ENCODE peak calls at places on chromosomes 12 and 14, in six cellular contexts. One of them, this sample, is unnamed. For H3K4me1, the result is how much of the 10 kb centered on the place peaks cover.

GRCh38 chr14:101104485-101104884 is 201.0 kb upstream of the RTL1 start:
- DNase-seq in IMR-90: no peak
- DNase-seq in psoas muscle: no peak
- DNase-seq in right lobe of liver: no peak
- DNase-seq in esophagus muscularis mucosa: peak
- DNase-seq in K562: no peak
- DNase-seq in this sample: no peak

GRCh38 chr12:118748478-118749380 is 232.6 kb upstream of the SRRM4 start:
- DNase-seq in IMR-90: no peak
- DNase-seq in psoas muscle: no peak
- DNase-seq in right lobe of liver: no peak
- DNase-seq in esophagus muscularis mucosa: no peak
- DNase-seq in K562: no peak
- DNase-seq in this sample: no peak

GRCh38 chr12:100672075-100672592 is 98.7 kb downstream of the GAS2L3 start:
- DNase-seq in IMR-90: no peak
- DNase-seq in psoas muscle: peak
- DNase-seq in right lobe of liver: no peak
- DNase-seq in esophagus muscularis mucosa: no peak
- DNase-seq in K562: peak
- DNase-seq in this sample: peak

GRCh38 chr12:31317471-31318397 is 8.2 kb downstream of the SINHCAF start:
- DNase-seq in IMR-90: no peak
- DNase-seq in psoas muscle: no peak
- DNase-seq in right lobe of liver: no peak
- DNase-seq in esophagus muscularis mucosa: no peak
- DNase-seq in K562: no peak
- DNase-seq in this sample: no peak

GRCh38 chr12:28215021-28215420 is 24.8 kb downstream of the CCDC91 start:
- DNase-seq in IMR-90: no peak
- DNase-seq in psoas muscle: no peak
- DNase-seq in right lobe of liver: no peak
- DNase-seq in esophagus muscularis mucosa: no peak
- DNase-seq in K562: no peak
- DNase-seq in this sample: no peak

GRCh38 chr12:125645724-125646123 is 580.5 kb downstream of the AACS start:
- DNase-seq in IMR-90: no peak
- DNase-seq in psoas muscle: no peak
- DNase-seq in right lobe of liver: no peak
- DNase-seq in esophagus muscularis mucosa: no peak
- DNase-seq in K562: no peak
- DNase-seq in this sample: no peak

GRCh38 chr12:9114946-9115345 is 773 bp downstream of the A2M start:
- DNase-seq in IMR-90: no peak
- DNase-seq in psoas muscle: no peak
- DNase-seq in right lobe of liver: no peak
- DNase-seq in esophagus muscularis mucosa: no peak
- DNase-seq in K562: no peak
- DNase-seq in this sample: no peak

GRCh38 chr12:132277961-132278360 is 51.4 kb downstream of the GALNT9 start:
- DNase-seq in IMR-90: no peak
- DNase-seq in psoas muscle: no peak
- DNase-seq in right lobe of liver: peak
- DNase-seq in esophagus muscularis mucosa: no peak
- DNase-seq in K562: no peak
- DNase-seq in this sample: no peak

GRCh38 chr14:73254247-73255004 is 17.1 kb downstream of the PAPLN start:
- DNase-seq in IMR-90: no peak
- DNase-seq in psoas muscle: peak
- DNase-seq in right lobe of liver: peak
- DNase-seq in esophagus muscularis mucosa: no peak
- DNase-seq in K562: no peak
- DNase-seq in this sample: no peak

GRCh38 chr14:96956464-96957239 is 159.5 kb downstream of the VRK1 start:
- DNase-seq in IMR-90: no peak
- DNase-seq in psoas muscle: no peak
- DNase-seq in right lobe of liver: no peak
- DNase-seq in esophagus muscularis mucosa: no peak
- DNase-seq in K562: no peak
- DNase-seq in this sample: no peak

GRCh38 chr14:80095623-80096022 is 115.7 kb downstream of the DIO2 start:
- DNase-seq in IMR-90: peak
- DNase-seq in psoas muscle: no peak
- DNase-seq in right lobe of liver: no peak
- DNase-seq in esophagus muscularis mucosa: no peak
- DNase-seq in K562: no peak
- DNase-seq in this sample: no peak

GRCh38 chr12:108578813-108579212 is 16.4 kb downstream of the ISCU start:
- DNase-seq in IMR-90: no peak
- DNase-seq in psoas muscle: no peak
- DNase-seq in right lobe of liver: no peak
- DNase-seq in esophagus muscularis mucosa: no peak
- DNase-seq in K562: no peak
- DNase-seq in this sample: no peak

GRCh38 chr12:92546259-92546825 is 156.4 kb upstream of the PLEKHG7 start:
- DNase-seq in IMR-90: no peak
- DNase-seq in psoas muscle: no peak
- DNase-seq in right lobe of liver: no peak
- DNase-seq in esophagus muscularis mucosa: no peak
- DNase-seq in K562: no peak
- DNase-seq in this sample: no peak

GRCh38 chr12:92543872-92544271 is 158.9 kb upstream of the PLEKHG7 start:
- DNase-seq in IMR-90: peak
- DNase-seq in psoas muscle: no peak
- DNase-seq in right lobe of liver: no peak
- DNase-seq in esophagus muscularis mucosa: no peak
- DNase-seq in K562: no peak
- DNase-seq in this sample: peak

GRCh38 chr12:92544321-92544720 is 158.5 kb upstream of the PLEKHG7 start:
- DNase-seq in IMR-90: no peak
- DNase-seq in psoas muscle: no peak
- DNase-seq in right lobe of liver: no peak
- DNase-seq in esophagus muscularis mucosa: no peak
- DNase-seq in K562: no peak
- DNase-seq in this sample: no peak

GRCh38 chr12:92541024-92541423 is 161.8 kb upstream of the PLEKHG7 start:
- DNase-seq in IMR-90: no peak
- DNase-seq in psoas muscle: no peak
- DNase-seq in right lobe of liver: no peak
- DNase-seq in esophagus muscularis mucosa: no peak
- DNase-seq in K562: peak
- DNase-seq in this sample: no peak

DNA sequence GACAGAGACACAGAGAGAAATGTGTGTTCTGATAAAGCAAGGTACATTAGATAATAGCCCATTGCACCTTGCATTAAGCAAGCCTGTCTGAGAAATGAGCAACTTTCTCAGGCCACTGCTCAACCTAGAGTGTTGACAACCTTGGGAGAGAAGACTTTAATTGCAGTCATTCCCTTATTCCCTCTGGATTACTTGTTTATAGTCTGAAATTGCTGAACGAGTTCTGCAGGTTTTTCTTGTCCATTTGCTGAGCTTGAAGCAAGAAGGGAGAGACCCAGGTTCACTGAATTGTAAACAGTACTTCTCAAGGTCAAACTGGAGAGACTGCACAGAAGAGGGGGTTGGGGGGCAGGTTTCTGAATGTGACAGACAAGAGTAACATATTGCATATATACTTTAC is 159.4 kb upstream of the PLEKHG7 start:
- DNase-seq in IMR-90: no peak
- DNase-seq in psoas muscle: no peak
- DNase-seq in right lobe of liver: no peak
- DNase-seq in esophagus muscularis mucosa: no peak
- DNase-seq in K562: no peak
- DNase-seq in this sample: peak
- H3K4me1 ChIP-seq in IMR-90: under half
- H3K4me1 ChIP-seq in psoas muscle: under half
- H3K4me1 ChIP-seq in right lobe of liver: under half
- H3K4me1 ChIP-seq in esophagus muscularis mucosa: under half
- H3K4me1 ChIP-seq in K562: under half
- H3K4me1 ChIP-seq in this sample: under half

GRCh38 chr14:20631821-20632389 is 9.6 kb downstream of the OR6S1 start:
- DNase-seq in IMR-90: peak
- DNase-seq in psoas muscle: peak
- DNase-seq in right lobe of liver: peak
- DNase-seq in esophagus muscularis mucosa: no peak
- DNase-seq in K562: peak
- DNase-seq in this sample: peak

GRCh38 chr14:20631023-20631820 is 10.3 kb downstream of the OR6S1 start:
- DNase-seq in IMR-90: peak
- DNase-seq in psoas muscle: no peak
- DNase-seq in right lobe of liver: no peak
- DNase-seq in esophagus muscularis mucosa: no peak
- DNase-seq in K562: peak
- DNase-seq in this sample: peak

GRCh38 chr14:20632448-20632830 is 9.1 kb downstream of the OR6S1 start:
- DNase-seq in IMR-90: no peak
- DNase-seq in psoas muscle: no peak
- DNase-seq in right lobe of liver: no peak
- DNase-seq in esophagus muscularis mucosa: no peak
- DNase-seq in K562: no peak
- DNase-seq in this sample: no peak

GRCh38 chr14:20630340-20631022 is 11.0 kb downstream of the OR6S1 start:
- DNase-seq in IMR-90: peak
- DNase-seq in psoas muscle: no peak
- DNase-seq in right lobe of liver: no peak
- DNase-seq in esophagus muscularis mucosa: no peak
- DNase-seq in K562: peak
- DNase-seq in this sample: no peak

DNA sequence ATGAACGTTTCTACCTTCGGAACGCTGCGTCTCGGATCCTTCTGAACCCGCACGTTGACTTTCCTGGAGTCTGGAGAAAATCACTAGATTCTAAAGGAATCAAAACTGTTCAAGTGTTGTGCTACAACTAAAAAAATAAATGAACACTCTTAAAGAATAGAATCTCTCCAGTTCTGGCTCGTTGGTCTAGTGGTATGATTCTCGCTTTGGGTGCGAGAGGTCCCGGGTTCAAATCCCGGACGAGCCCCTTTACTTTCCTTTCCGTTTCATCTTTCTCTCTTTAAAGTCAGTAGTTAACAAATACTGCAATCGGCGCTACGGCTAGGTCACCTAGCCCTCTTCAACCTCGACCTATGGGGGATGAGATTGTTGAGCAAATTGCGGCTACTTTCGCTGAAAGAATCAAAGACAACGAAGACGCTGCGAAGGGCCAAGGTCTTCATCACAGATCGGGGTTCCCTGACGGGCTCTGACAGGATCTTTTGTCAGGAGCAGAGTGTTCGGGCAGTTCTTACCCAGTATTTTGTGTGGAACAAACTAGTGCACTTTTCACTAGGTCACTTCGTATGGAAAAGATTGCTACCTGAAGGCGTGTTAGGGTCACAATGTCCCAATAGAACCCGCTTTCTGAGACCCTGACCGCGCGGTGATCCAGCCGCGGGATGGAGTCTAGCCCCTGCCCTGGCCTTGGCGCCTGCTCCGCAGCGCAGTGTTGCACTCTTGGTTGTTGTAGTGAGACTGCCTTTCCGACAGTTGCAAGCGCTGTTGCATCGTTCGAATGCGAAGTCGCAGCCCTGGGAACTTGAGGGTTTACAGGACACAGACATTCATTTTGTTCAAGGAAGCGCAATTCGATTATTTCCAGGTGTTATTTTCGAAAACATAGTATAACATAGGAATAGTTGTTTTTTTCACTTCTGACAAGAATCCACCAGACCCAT is 8.4 kb downstream of the OR6S1 start:
- DNase-seq in IMR-90: peak
- DNase-seq in psoas muscle: no peak
- DNase-seq in right lobe of liver: no peak
- DNase-seq in esophagus muscularis mucosa: no peak
- DNase-seq in K562: peak
- DNase-seq in this sample: peak
- H3K4me3 ChIP-seq in IMR-90: peak
- H3K4me3 ChIP-seq in psoas muscle: peak
- H3K4me3 ChIP-seq in right lobe of liver: no peak
- H3K4me3 ChIP-seq in esophagus muscularis mucosa: peak
- H3K4me3 ChIP-seq in K562: peak
- H3K4me3 ChIP-seq in this sample: no peak

GRCh38 chr12:74646831-74647230 is 109.2 kb downstream of the ATXN7L3B start:
- DNase-seq in IMR-90: no peak
- DNase-seq in psoas muscle: no peak
- DNase-seq in right lobe of liver: no peak
- DNase-seq in esophagus muscularis mucosa: no peak
- DNase-seq in K562: no peak
- DNase-seq in this sample: no peak
- TF ChIP-seq CTCF in IMR-90: peak
- TF ChIP-seq CTCF in psoas muscle: no peak
- TF ChIP-seq CTCF in right lobe of liver: no peak
- TF ChIP-seq CTCF in esophagus muscularis mucosa: no peak
- TF ChIP-seq CTCF in K562: no peak
- TF ChIP-seq CTCF in this sample: no peak

GRCh38 chr14:103125098-103126070 is 2.1 kb downstream of the TNFAIP2 start:
- DNase-seq in IMR-90: no peak
- DNase-seq in psoas muscle: peak
- DNase-seq in right lobe of liver: peak
- DNase-seq in esophagus muscularis mucosa: no peak
- DNase-seq in K562: no peak
- DNase-seq in this sample: no peak

GRCh38 chr14:103127861-103128598 is 4.8 kb downstream of the TNFAIP2 start:
- DNase-seq in IMR-90: no peak
- DNase-seq in psoas muscle: peak
- DNase-seq in right lobe of liver: peak
- DNase-seq in esophagus muscularis mucosa: no peak
- DNase-seq in K562: no peak
- DNase-seq in this sample: no peak

GRCh38 chr14:103126088-103126872 is 3.0 kb downstream of the TNFAIP2 start:
- DNase-seq in IMR-90: no peak
- DNase-seq in psoas muscle: peak
- DNase-seq in right lobe of liver: peak
- DNase-seq in esophagus muscularis mucosa: no peak
- DNase-seq in K562: no peak
- DNase-seq in this sample: no peak

GRCh38 chr14:103127356-103127755 is 4.1 kb downstream of the TNFAIP2 start:
- DNase-seq in IMR-90: no peak
- DNase-seq in psoas muscle: no peak
- DNase-seq in right lobe of liver: peak
- DNase-seq in esophagus muscularis mucosa: no peak
- DNase-seq in K562: no peak
- DNase-seq in this sample: no peak

DNA sequence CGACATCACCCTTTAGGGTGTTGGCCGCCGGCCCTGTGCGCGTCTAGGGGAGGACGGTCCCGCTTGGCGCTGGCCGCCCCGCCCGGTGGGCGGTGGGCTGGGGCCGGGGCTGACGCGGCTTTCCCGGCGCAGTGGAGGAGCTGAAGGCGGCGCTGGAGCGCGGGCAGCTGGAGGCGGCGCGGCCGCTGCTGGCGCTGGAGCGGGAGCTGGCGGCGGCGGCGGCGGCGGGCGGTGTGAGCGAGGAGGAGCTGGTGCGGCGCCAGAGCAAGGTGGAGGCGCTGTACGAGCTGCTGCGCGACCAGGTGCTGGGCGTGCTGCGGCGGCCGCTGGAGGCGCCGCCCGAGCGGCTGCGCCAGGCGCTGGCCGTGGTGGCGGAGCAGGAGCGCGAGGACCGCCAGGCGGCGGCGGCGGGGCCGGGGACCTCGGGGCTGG is 3.6 kb downstream of the TNFAIP2 start:
- DNase-seq in IMR-90: no peak
- DNase-seq in psoas muscle: peak
- DNase-seq in right lobe of liver: peak
- DNase-seq in esophagus muscularis mucosa: no peak
- DNase-seq in K562: no peak
- DNase-seq in this sample: peak
- H3K4me1 ChIP-seq in IMR-90: under half
- H3K4me1 ChIP-seq in psoas muscle: under half
- H3K4me1 ChIP-seq in right lobe of liver: under half
- H3K4me1 ChIP-seq in esophagus muscularis mucosa: half or more
- H3K4me1 ChIP-seq in K562: under half
- H3K4me1 ChIP-seq in this sample: half or more

This sample was measured in thyroid gland.